ENCODE peak calls at places on chromosomes 3 and 15, in five cellular contexts. M is esophagus muscularis mucosa; Y is HuH-7.5; J is naive thymus-derived CD8-positive, alpha-beta T cell; Z is smooth muscle cell of the brain vasculature. U is an unnamed sample.

GRCh38 chr3:42099020-42099765 is 8.0 kb downstream of the TRAK1 start:
- DNase-seq in M (no peak), Y (no peak), J (no peak), Z (no peak), U (no peak)

GRCh38 chr15:50181983-50182232 is at the start of gene SLC27A2:
- DNase-seq in M (no peak), Y (peak; percentile 70), J (no peak), Z (no peak), U (no peak)

GRCh38 chr3:11603628-11604027 is 40.1 kb downstream of the VGLL4 start:
- DNase-seq in M (peak; percentile 95), Y (no peak), J (no peak), Z (no peak), U (no peak)

GRCh38 chr15:68014219-68014618 is 39.9 kb upstream of the PIAS1 start:
- DNase-seq in M (no peak), Y (no peak), J (no peak), Z (no peak), U (no peak)

GRCh38 chr15:37995461-37996347 is 61.3 kb downstream of the TMCO5A start:
- DNase-seq in M (no peak), Y (no peak), J (no peak), Z (peak; percentile 50), U (peak; percentile 58)

GRCh38 chr3:4712109-4712508 is 219.0 kb downstream of the ITPR1 start:
- DNase-seq in M (no peak), Y (no peak), J (no peak), Z (no peak), U (no peak)

GRCh38 chr3:70824078-70824477 is 511.6 kb upstream of the MDFIC2 start:
- DNase-seq in M (no peak), Y (no peak), J (no peak), Z (no peak), U (no peak)

GRCh38 chr3:151084893-151085226 is 604 bp upstream of the MED12L start:
- DNase-seq in M (no peak), Y (no peak), J (no peak), Z (no peak), U (no peak)

GRCh38 chr15:61755461-61755860 is 304.8 kb downstream of the VPS13C start:
- DNase-seq in M (peak; percentile 21), Y (no peak), J (no peak), Z (no peak), U (no peak)

GRCh38 chr3:158909870-158910269 is 108.0 kb downstream of the MFSD1 start:
- DNase-seq in M (peak; percentile 60), Y (no peak), J (no peak), Z (no peak), U (no peak)

GRCh38 chr3:47778746-47779145 is 2.9 kb downstream of the SMARCC1 start:
- DNase-seq in M (no peak), Y (no peak), J (no peak), Z (no peak), U (no peak)

GRCh38 chr15:55999635-56000034 is 6.2 kb upstream of the NEDD4 start:
- DNase-seq in M (no peak), Y (no peak), J (no peak), Z (no peak), U (no peak)

GRCh38 chr15:41018534-41018933 is 65.3 kb downstream of the CHAC1 start:
- DNase-seq in M (no peak), Y (no peak), J (no peak), Z (no peak), U (no peak)

GRCh38 chr15:83164409-83165404 is 42.9 kb downstream of the HDGFL3 start:
- DNase-seq in M (no peak), Y (no peak), J (peak; percentile 4), Z (no peak), U (peak; percentile 62)

GRCh38 chr15:70140543-70141375 is 43.0 kb upstream of the TLE3 start:
- DNase-seq in M (no peak), Y (peak; percentile 63), J (peak; percentile 2), Z (no peak), U (peak; percentile 87)

GRCh38 chr3:179027326-179027900 is 44.2 kb downstream of the ZMAT3 start:
- DNase-seq in M (no peak), Y (no peak), J (peak; percentile 7), Z (peak; percentile 28), U (peak; percentile 62)

GRCh38 chr3:43752908-43753307 is 62.2 kb downstream of the ABHD5 start:
- DNase-seq in M (no peak), Y (no peak), J (no peak), Z (no peak), U (no peak)

GRCh38 chr3:184543848-184544512 is 17.6 kb upstream of the EPHB3 start:
- DNase-seq in M (peak; percentile 96), Y (peak; percentile 66), J (peak; percentile 85), Z (peak; percentile 57), U (peak; percentile 83)

GRCh38 chr3:119673875-119674274 is 3.3 kb downstream of the COX17 start:
- DNase-seq in M (no peak), Y (no peak), J (no peak), Z (no peak), U (no peak)

GRCh38 chr3:100869787-100870186 is 123.4 kb downstream of the ABI3BP start:
- DNase-seq in M (no peak), Y (no peak), J (no peak), Z (peak; percentile 86), U (no peak)

GRCh38 chr3:106431698-106432097 is 562.9 kb upstream of the CBLB start:
- DNase-seq in M (no peak), Y (no peak), J (no peak), Z (no peak), U (no peak)

GRCh38 chr3:122063908-122064307 is 8.7 kb downstream of the CD86 start:
- DNase-seq in M (no peak), Y (no peak), J (no peak), Z (no peak), U (peak; percentile 25)

GRCh38 chr15:66765478-66766281 is 63.6 kb downstream of the SMAD6 start:
- DNase-seq in M (no peak), Y (peak; percentile 64), J (no peak), Z (no peak), U (peak; percentile 60)